ENCODE peak calls at places on chromosomes 3 and 15, in seven cellular contexts. N, C, J, U, S, G and R are unnamed samples.

GRCh38 chr3:139893264-139893962 is 41.6 kb upstream of the CLSTN2 start:
- DNase-seq in S (no peak), N (no peak), C (no peak), U (no peak), G (no peak), J (no peak), R (no peak)

GRCh38 chr15:60964527-60964926 is 264.6 kb downstream of the RORA start:
- DNase-seq in J (no peak), G (no peak), C (no peak), S (no peak), U (peak), N (peak), R (no peak)

GRCh38 chr3:186669378-186670084 is 3.7 kb downstream of the HRG start:
- DNase-seq in C (no peak), N (peak), J (no peak), G (no peak), S (no peak), U (no peak), R (no peak)

GRCh38 chr15:69451951-69452701 is 492 bp upstream of the RPLP1 start:
- DNase-seq in U (no peak), S (no peak), G (no peak), N (no peak), C (peak), J (no peak), R (peak)

GRCh38 chr15:80609512-80609946 is 85.6 kb upstream of the ABHD17C start:
- DNase-seq in G (no peak), U (no peak), J (no peak), S (no peak), C (no peak), N (no peak), R (no peak)

GRCh38 chr3:157559401-157559800 is 56.2 kb upstream of the VEPH1 start:
- DNase-seq in S (no peak), G (no peak), J (no peak), U (no peak), N (no peak), C (peak), R (no peak)

GRCh38 chr15:76185716-76186115 is 125.6 kb downstream of the ETFA start:
- DNase-seq in U (peak), J (peak), G (peak), N (peak), S (peak), C (peak), R (peak)

GRCh38 chr15:75718326-75718725 is 5.7 kb upstream of the CSPG4 start:
- DNase-seq in C (peak), N (no peak), J (no peak), G (peak), U (no peak), S (no peak), R (peak)

GRCh38 chr3:183815565-183815943 is 9.8 kb downstream of the MAP6D1 start:
- DNase-seq in N (no peak), G (no peak), U (no peak), S (no peak), J (no peak), C (no peak), R (no peak)

GRCh38 chr15:98715890-98716443 is 67.6 kb downstream of the IGF1R start:
- DNase-seq in U (no peak), G (no peak), N (no peak), S (no peak), C (no peak), J (no peak), R (no peak)

GRCh38 chr3:64209866-64210609 is 15.2 kb downstream of the PRICKLE2 start:
- DNase-seq in G (peak), U (no peak), S (no peak), J (no peak), N (no peak), C (no peak), R (no peak)
- H3K18ac ChIP-seq in G (no peak), U (no peak), S (no peak), J (no peak), N (no peak), C (no peak), R (no peak)

GRCh38 chr15:94417464-94418293 is 186.3 kb downstream of the MCTP2 start:
- DNase-seq in C (no peak), S (no peak), U (no peak), G (no peak), N (no peak), J (no peak), R (no peak)

GRCh38 chr15:94414921-94415320 is 183.6 kb downstream of the MCTP2 start:
- DNase-seq in S (no peak), C (no peak), U (no peak), J (no peak), G (peak), N (peak), R (no peak)

GRCh38 chr15:94411279-94411678 is 179.9 kb downstream of the MCTP2 start:
- DNase-seq in G (no peak), S (peak), J (no peak), U (no peak), N (no peak), C (no peak), R (no peak)

GRCh38 chr15:94416829-94417228 is 185.5 kb downstream of the MCTP2 start:
- DNase-seq in C (no peak), J (no peak), N (no peak), G (no peak), S (no peak), U (no peak), R (no peak)

DNA sequence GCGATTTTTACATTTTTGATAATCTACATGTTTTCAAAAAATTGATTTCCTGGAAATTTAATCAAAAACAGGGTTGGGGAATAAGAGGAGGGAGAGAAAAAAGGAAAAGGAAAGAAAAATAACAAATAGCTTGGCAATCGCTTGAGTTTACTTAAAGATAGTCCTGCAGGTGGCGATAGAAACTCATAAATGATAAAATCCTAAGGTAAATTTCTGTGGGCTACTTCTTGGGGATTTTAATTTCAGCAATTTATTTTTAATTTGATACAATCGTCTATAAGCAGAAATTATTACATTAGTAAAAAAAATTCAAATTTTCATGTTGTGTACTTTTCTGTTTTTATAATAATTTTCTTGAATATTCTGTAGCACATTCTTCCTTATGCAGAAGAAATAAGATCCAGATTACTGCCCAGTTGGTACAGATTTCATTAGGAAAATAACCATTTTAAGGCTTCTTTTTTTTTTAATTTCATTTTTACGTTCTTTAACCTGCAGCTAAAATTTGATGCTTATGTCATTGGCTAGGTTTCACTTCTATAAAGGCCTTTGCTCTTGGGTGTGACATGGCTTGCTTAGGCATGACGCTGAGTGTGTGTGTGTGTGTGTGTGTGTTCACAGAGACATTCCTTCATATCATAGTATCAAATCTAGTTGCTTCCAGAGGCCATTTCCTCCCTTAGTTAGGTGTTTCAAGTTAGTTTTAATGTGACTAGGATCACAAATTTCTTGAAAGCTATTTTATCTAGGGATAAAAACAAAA is 181.8 kb downstream of the MCTP2 start:
- DNase-seq in U (no peak), S (peak), C (peak), G (peak), N (peak), J (no peak), R (peak)
- H3K4me2 ChIP-seq in U (no peak), S (no peak), C (no peak), G (no peak), N (no peak), J (no peak), R (no peak)

GRCh38 chr3:129735638-129736037 is 129.2 kb upstream of the PLXND1 start:
- DNase-seq in J (no peak), U (no peak), C (no peak), G (no peak), N (no peak), S (no peak), R (no peak)
- H3K18ac ChIP-seq in J (no peak), U (no peak), C (no peak), G (no peak), N (no peak), S (no peak), R (no peak)

GRCh38 chr3:127751163-127751621 is 71.1 kb downstream of the MGLL start:
- DNase-seq in J (no peak), S (no peak), C (peak), G (no peak), U (no peak), N (no peak), R (no peak)
- H3K4me2 ChIP-seq in J (no peak), S (no peak), C (no peak), G (no peak), U (no peak), N (no peak), R (no peak)

GRCh38 chr3:111796566-111796965 is 62.5 kb upstream of the PHLDB2 start:
- DNase-seq in C (no peak), N (no peak), J (no peak), U (no peak), G (no peak), S (no peak), R (peak)

GRCh38 chr3:111794701-111795100 is 64.4 kb upstream of the PHLDB2 start:
- DNase-seq in S (no peak), J (no peak), U (no peak), G (no peak), C (no peak), N (no peak), R (no peak)

GRCh38 chr3:111800472-111800871 is 58.6 kb upstream of the PHLDB2 start:
- DNase-seq in J (no peak), C (no peak), N (no peak), S (no peak), U (no peak), G (no peak), R (no peak)

GRCh38 chr3:111799951-111800350 is 59.1 kb upstream of the PHLDB2 start:
- DNase-seq in S (no peak), U (no peak), N (no peak), J (no peak), C (no peak), G (no peak), R (no peak)

DNA sequence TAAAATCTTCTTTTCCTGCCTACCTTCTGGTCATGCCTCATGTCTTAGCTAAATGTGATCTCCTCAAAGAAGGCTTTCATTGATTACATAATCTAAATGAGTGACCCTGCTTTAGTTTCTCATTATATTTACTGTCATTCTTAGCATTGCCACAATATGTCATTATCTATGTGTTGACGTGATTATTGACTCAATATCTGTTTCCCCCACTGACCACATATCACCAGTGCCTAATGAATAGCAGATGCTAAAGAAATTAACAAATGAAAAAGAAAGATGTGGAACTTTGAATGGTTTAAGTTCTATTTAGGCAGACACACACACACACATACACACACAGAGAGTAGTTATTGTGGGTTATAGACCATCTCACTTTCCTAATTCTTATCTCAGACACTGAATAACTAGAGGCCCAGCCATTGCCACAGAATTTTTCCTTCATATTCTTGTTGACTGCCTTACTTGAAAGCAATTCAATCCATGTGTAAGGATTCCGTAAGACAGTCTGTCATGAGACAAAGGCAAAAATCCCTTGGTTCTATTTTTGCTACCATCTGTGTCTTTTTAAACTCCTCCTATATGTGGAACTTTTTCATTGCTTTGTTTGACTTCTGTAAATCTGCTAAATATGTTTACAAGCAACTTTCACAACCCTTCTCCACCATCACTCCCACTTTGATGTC is 61.9 kb upstream of the PHLDB2 start:
- DNase-seq in C (no peak), J (no peak), U (no peak), S (no peak), G (no peak), N (no peak), R (peak)
- H3K18ac ChIP-seq in C (no peak), J (no peak), U (no peak), S (no peak), G (no peak), N (no peak), R (no peak)

DNA sequence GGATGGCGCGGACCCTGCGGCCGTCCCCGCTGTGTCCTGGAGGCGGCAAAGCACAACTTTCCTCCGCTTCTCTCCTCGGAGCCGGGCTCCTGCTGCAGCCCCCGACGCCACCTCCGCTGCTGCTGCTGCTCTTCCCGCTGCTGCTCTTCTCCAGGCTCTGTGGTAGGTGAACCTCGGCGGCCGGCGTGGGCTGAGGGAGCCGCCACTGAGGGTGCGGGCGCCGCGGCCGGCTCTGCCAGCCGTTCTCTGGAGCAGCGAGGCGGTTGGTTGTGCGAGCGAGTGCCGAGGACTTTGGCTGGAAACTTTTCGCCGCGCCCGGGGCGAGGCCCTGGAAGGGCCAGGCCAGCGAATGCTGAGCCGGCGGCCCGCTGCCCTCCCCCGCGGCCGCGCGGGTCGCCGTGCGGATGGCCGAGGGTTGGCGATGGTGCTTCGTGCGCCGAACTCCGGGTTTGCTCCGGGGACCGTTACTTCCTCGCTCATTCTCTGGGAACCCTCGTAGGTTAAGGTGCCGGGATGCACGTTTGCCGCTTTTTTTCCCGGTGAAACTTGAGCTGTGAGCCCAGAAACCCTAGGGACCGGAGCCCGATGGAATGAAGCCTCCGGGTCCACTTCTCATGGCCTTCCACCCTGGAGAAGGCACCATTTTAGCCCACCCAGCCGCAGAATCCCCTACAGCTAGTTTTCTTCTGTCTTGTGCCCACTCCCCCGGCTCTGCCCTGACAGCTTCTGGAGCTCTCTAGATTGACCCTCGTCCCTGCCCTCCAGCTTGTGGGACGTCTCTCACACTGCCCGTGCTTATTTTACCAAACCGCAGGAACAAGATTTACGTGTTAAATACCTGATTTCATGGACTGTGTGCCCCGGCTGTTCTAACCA is 638 bp downstream of the NECTIN3 start:
- DNase-seq in J (peak), C (peak), N (no peak), S (no peak), U (peak), G (peak), R (peak)
- H3K4me2 ChIP-seq in J (peak), C (peak), N (peak), S (peak), U (peak), G (peak), R (peak)

GRCh38 chr3:115768661-115769060 is 145.4 kb downstream of the GAP43 start:
- DNase-seq in N (no peak), S (no peak), J (no peak), U (no peak), C (no peak), G (no peak), R (no peak)

GRCh38 chr3:115772951-115773350 is 149.6 kb downstream of the GAP43 start:
- DNase-seq in C (no peak), N (no peak), J (no peak), U (no peak), G (no peak), S (no peak), R (no peak)
- H3K18ac ChIP-seq in C (no peak), N (no peak), J (no peak), U (no peak), G (no peak), S (no peak), R (no peak)

DNA sequence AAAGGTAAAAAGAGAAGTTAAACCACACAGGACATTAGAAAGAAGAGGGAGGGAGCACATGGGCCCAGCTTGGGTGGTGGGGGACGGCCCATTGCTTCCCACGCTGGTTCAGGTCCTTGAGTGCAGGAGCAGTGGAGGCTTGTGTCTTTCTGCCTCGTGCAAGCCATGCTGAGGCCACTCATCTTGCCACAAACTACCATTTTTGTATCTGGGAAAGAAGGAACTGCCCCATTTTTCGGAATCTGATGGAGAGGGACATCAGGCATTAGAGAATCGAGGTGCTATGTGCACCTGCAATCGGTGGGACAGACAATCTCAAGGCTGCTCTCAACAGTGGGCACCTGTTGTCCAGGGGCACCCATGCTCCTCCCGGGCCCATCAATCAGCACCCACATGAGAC is 234.5 kb downstream of the KLF13 start:
- DNase-seq in S (no peak), C (no peak), G (no peak), N (no peak), J (no peak), U (no peak), R (no peak)
- H3K4me2 ChIP-seq in S (no peak), C (no peak), G (no peak), N (no peak), J (no peak), U (no peak), R (no peak)